ENCODE peak calls at places on chromosomes 16 and 17, in four cellular contexts. A, H, I and X are unnamed samples.

GRCh38 chr17:74649909-74650308 is 26.4 kb upstream of the CD300E start:
- DNase-seq in A (peak), H (no peak), I (no peak), X (no peak)

GRCh38 chr16:53504161-53504663 is 1.2 kb upstream of the AKTIP start:
- DNase-seq in A (peak), H (no peak), I (no peak), X (no peak)

GRCh38 chr16:20911361-20911760 is 10.8 kb downstream of the LYRM1 start:
- DNase-seq in A (no peak), H (no peak), I (no peak), X (no peak)

GRCh38 chr16:69520800-69521602 is 44.8 kb upstream of the NFAT5 start:
- DNase-seq in A (no peak), H (no peak), I (no peak), X (no peak)

GRCh38 chr16:375212-375611 is 4.9 kb upstream of the MRPL28 start:
- DNase-seq in A (no peak), H (no peak), I (no peak), X (no peak)

GRCh38 chr17:80790021-80790765 is 201.4 kb upstream of the CHMP6 start:
- DNase-seq in A (no peak), H (no peak), I (no peak), X (no peak)

GRCh38 chr17:6627019-6627418 is 13.5 kb downstream of the KIAA0753 start:
- DNase-seq in A (no peak), H (no peak), I (no peak), X (no peak)

GRCh38 chr17:19005789-19006430 is 1.3 kb upstream of the FAM83G start:
- DNase-seq in A (no peak), H (no peak), I (no peak), X (no peak)

GRCh38 chr16:81179219-81179618 is 59.3 kb upstream of the BCO1 start:
- DNase-seq in A (no peak), H (no peak), I (no peak), X (no peak)

GRCh38 chr16:51880776-51881175 is 666.2 kb downstream of the TOX3 start:
- DNase-seq in A (no peak), H (no peak), I (no peak), X (no peak)

GRCh38 chr16:1331712-1332617 is 1.5 kb upstream of the BAIAP3 start:
- DNase-seq in A (peak), H (peak), I (peak), X (no peak)

GRCh38 chr17:4940625-4941021 is 555 bp downstream of the RNF167 start:
- DNase-seq in A (no peak), H (no peak), I (no peak), X (no peak)

GRCh38 chr16:27326738-27327585 is 13.2 kb downstream of the IL4R start:
- DNase-seq in A (peak), H (peak), I (peak), X (peak)

GRCh38 chr16:75351183-75351582 is 82.1 kb downstream of the CFDP1 start:
- DNase-seq in A (peak), H (no peak), I (no peak), X (no peak)

GRCh38 chr17:40415390-40415789 is 2.3 kb downstream of the TOP2A start:
- DNase-seq in A (peak), H (no peak), I (no peak), X (peak)

GRCh38 chr16:20675488-20676267 is 21.8 kb downstream of the ACSM1 start:
- DNase-seq in A (no peak), H (peak), I (peak), X (no peak)

GRCh38 chr16:73565925-73566324 is 518.0 kb upstream of the ZFHX3 start:
- DNase-seq in A (no peak), H (no peak), I (no peak), X (no peak)

GRCh38 chr16:78500659-78501226 is 401.3 kb downstream of the WWOX start:
- DNase-seq in A (no peak), H (no peak), I (no peak), X (no peak)
- H3K9ac ChIP-seq in A (no peak), H (no peak), I (no peak), X (no peak)

DNA sequence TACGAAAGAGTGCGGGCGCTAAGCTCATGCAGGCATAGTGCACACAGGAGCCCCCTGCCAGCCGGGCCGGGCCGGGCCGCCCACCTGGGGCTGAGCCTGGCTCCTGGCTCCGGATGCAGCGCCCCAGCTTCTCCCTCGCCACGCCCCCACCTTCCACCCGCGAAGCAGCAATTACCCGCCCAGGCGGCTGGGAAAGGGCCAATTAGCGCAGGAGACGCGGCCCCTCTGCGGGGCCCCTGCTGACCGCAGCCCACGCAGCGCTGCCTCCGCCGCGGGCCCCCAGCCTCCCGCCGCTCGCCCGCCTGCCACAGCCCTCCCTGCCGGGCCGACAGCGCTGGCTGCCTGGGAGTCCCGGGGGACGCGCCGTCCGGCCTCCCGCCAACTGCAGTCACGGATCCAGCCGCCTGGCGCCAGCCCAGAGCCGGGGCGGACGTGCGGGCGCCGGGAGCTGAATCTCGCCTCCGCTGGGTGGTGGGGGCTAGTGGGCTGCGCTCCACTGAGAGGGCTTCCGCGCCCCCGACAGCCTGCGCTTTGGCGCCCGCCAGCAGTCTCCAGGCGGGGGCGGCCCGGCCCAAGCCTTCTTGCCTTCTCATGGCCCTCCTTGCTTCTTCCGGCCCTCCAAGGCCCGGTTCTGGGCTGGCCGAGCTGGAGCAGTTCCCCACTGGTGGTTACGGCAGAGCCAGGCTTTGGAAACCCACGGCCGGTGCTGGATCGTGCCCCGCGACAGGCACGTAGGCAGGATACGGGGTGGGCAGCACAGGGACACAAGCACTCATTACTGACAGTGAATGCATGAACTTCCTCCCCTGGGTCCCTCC is 14.9 kb upstream of the CBFB start:
- DNase-seq in A (peak), H (peak), I (no peak), X (no peak)
- H3K27ac ChIP-seq in A (no peak), H (no peak), I (peak), X (peak)

DNA sequence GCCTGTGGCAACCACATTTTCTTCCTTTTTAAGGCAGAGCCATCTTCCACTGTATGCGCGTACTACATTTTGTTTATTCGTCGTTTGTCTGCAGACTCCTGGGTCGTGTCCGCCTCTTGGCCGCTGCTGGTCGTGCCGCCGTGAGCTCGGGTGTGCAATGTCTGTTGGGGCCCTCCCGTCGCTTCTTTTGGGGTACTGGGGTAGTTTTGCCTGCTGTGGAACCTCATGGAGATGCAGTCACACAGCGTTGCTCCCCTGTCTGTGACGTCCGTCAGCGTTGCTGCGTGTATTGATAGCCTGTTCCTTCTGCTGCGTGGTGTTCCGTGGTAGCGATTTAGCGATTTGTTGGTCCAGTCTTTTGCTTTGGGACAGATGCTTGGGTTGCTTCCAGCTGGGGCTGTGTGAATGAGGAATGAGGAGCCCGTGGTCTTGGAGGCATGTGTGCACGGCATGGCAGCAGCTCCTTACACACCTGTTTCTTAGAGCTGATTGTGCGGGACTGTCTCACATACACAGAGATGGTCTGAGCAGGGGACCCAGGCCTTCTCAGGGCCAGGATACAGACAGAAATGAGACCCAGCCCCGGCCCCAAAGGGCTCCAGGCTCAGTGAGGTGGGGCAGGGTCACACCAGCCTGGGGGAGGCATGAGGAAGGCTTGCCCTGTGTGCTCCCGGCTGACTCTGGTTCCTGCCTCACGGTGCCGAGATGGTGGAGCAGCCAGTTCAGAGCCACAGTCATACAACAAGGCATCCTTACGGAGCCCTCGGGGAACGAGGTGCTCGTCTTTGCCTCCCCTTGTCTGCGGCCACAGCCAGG is 78.4 kb upstream of the GSE1 start:
- DNase-seq in A (no peak), H (no peak), I (no peak), X (no peak)
- TF ChIP-seq POLR2AphosphoS5 in A (no peak), H (no peak), I (no peak), X (no peak)

GRCh38 chr16:17084134-17084533 is 386.6 kb downstream of the XYLT1 start:
- DNase-seq in A (no peak), H (no peak), I (no peak), X (no peak)
- H3K9ac ChIP-seq in A (no peak), H (no peak), I (no peak), X (no peak)

GRCh38 chr17:38725066-38725465 is 5.1 kb upstream of the CISD3 start:
- DNase-seq in A (peak), H (no peak), I (no peak), X (no peak)

GRCh38 chr17:38728290-38728831 is 1.8 kb upstream of the CISD3 start:
- DNase-seq in A (no peak), H (no peak), I (no peak), X (no peak)

GRCh38 chr17:38729886-38730525 is at the start of gene CISD3:
- DNase-seq in A (peak), H (peak), I (peak), X (no peak)

GRCh38 chr17:38729368-38729885 is 714 bp upstream of the CISD3 start:
- DNase-seq in A (no peak), H (no peak), I (no peak), X (no peak)

DNA sequence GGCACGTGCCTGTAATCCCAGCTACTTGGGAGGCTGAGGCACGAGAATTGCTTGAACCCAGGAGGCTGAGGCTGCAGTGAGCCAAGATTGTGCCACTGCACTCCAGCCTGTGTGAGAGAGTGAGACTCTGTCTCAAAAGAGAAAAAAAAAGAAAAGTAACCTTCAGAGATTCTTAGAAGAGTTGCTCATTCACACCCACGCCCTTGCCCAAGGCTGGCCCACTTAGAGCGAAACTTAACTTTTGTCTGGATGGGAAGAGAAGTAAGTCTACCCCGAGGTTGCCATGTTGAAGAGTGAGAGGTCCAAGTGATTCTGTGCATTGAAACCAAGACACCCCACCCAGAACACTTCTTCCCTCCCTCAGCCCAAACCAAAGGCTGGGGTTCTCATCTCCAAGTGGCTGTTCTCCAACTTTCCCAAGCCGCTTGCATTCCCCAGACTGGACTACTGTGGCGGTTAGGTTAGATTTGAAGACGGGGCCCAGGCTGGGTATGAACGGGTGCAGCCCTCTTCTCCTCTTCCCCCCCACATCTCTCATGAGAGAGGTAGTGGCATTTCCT is 2.4 kb upstream of the CISD3 start:
- DNase-seq in A (no peak), H (no peak), I (no peak), X (no peak)
- H3K27ac ChIP-seq in A (no peak), H (no peak), I (no peak), X (peak)

GRCh38 chr16:86897486-86897885 is 319.1 kb downstream of the FOXL1 start:
- DNase-seq in A (no peak), H (no peak), I (no peak), X (no peak)

GRCh38 chr16:86898386-86898785 is 320.0 kb downstream of the FOXL1 start:
- DNase-seq in A (no peak), H (no peak), I (no peak), X (no peak)

GRCh38 chr16:86899156-86899555 is 320.8 kb downstream of the FOXL1 start:
- DNase-seq in A (no peak), H (no peak), I (no peak), X (no peak)

GRCh38 chr16:86901483-86901882 is 323.1 kb downstream of the FOXL1 start:
- DNase-seq in A (no peak), H (no peak), I (no peak), X (no peak)

GRCh38 chr16:86899757-86900156 is 321.4 kb downstream of the FOXL1 start:
- DNase-seq in A (no peak), H (no peak), I (no peak), X (no peak)
- TF ChIP-seq POLR2AphosphoS5 in A (peak), H (no peak), I (no peak), X (no peak)